ENCODE peak calls at places on chromosomes 5 and 9, in eight cellular contexts. C is stomach, G is suprapubic skin, Z is sigmoid colon, Q is K562, T is GM12878, H is transverse colon, X is H1. N is an unnamed sample.

GRCh38 chr9:120735415-120736126 is 21.3 kb upstream of the MEGF9 start:
- DNase-seq in C (peak; percentile 44), G (no peak), Z (no peak), Q (no peak), X (no peak), H (no peak), T (no peak), N (no peak)

GRCh38 chr9:134566196-134566822 is 75.3 kb upstream of the COL5A1 start:
- DNase-seq in G (peak; percentile 62), Z (peak; percentile 37), T (no peak), H (no peak), X (no peak), Q (no peak), C (no peak), N (peak; percentile 3)

GRCh38 chr5:25107878-25108277 is 463.1 kb upstream of the CDH10 start:
- DNase-seq in X (no peak), C (no peak), Z (no peak), T (no peak), H (no peak), Q (no peak), G (no peak), N (no peak)

GRCh38 chr5:79133121-79133656 is 21.6 kb downstream of the BHMT start:
- DNase-seq in H (no peak), C (no peak), Q (peak; percentile 15), Z (no peak), X (no peak), T (no peak), G (no peak), N (no peak)

GRCh38 chr9:106956971-106957370 is 94.0 kb downstream of the ZNF462 start:
- DNase-seq in Z (no peak), C (no peak), G (no peak), Q (no peak), X (no peak), T (no peak), H (no peak), N (no peak)

GRCh38 chr9:4106081-4106491 is 193.8 kb downstream of the GLIS3 start:
- DNase-seq in G (no peak), T (no peak), Z (no peak), H (peak; percentile 60), Q (no peak), C (no peak), X (no peak), N (no peak)

GRCh38 chr9:2132484-2133082 is 117.4 kb downstream of the SMARCA2 start:
- DNase-seq in C (no peak), G (no peak), H (no peak), Q (peak; percentile 6), X (no peak), T (no peak), Z (no peak), N (no peak)

GRCh38 chr5:40605295-40605958 is 74.3 kb upstream of the PTGER4 start:
- DNase-seq in T (no peak), H (no peak), C (no peak), G (no peak), Z (no peak), Q (no peak), X (no peak), N (no peak)

GRCh38 chr5:150066901-150067396 is 19.4 kb downstream of the CSF1R start:
- DNase-seq in Z (peak; percentile 17), G (no peak), H (no peak), X (no peak), T (no peak), Q (no peak), C (no peak), N (no peak)

GRCh38 chr5:8081179-8081578 is 212.2 kb downstream of the MTRR start:
- DNase-seq in G (no peak), Z (no peak), Q (no peak), H (no peak), C (no peak), X (no peak), T (no peak), N (no peak)

GRCh38 chr9:75616841-75617566 is 273.5 kb upstream of the PCSK5 start:
- DNase-seq in X (no peak), G (no peak), Q (no peak), Z (no peak), T (no peak), C (no peak), H (no peak), N (no peak)

GRCh38 chr5:175120412-175120811 is 323.6 kb downstream of the DRD1 start:
- DNase-seq in X (no peak), T (no peak), G (no peak), Z (no peak), C (no peak), Q (no peak), H (no peak), N (no peak)

GRCh38 chr9:130100681-130101080 is 47.0 kb downstream of the GPR107 start:
- DNase-seq in G (no peak), Z (peak; percentile 47), T (no peak), C (no peak), Q (no peak), X (no peak), H (no peak), N (no peak)
- H3K36me3 ChIP-seq in G (peaks cover 78% of the 10 kb centered on the region), Z (peaks cover 8% of the 10 kb centered on the region), T (peaks cover 23% of the 10 kb centered on the region), C (peaks cover 45% of the 10 kb centered on the region), Q (peaks cover 74% of the 10 kb centered on the region), X (peaks cover 4% of the 10 kb centered on the region), H (no peaks in the 10 kb centered on the region), N (no peaks in the 10 kb centered on the region)

GRCh38 chr5:95720094-95720793 is 10.9 kb upstream of the RHOBTB3 start:
- DNase-seq in Z (no peak), H (no peak), G (no peak), Q (no peak), T (no peak), C (no peak), X (no peak), N (no peak)

GRCh38 chr5:95725071-95725820 is 5.9 kb upstream of the RHOBTB3 start:
- DNase-seq in G (no peak), H (no peak), Z (no peak), T (no peak), C (no peak), Q (no peak), X (no peak), N (no peak)

GRCh38 chr5:95725937-95726810 is 5.0 kb upstream of the RHOBTB3 start:
- DNase-seq in Q (no peak), C (no peak), Z (no peak), X (no peak), T (no peak), H (no peak), G (no peak), N (no peak)

GRCh38 chr5:95726811-95727763 is 4.0 kb upstream of the RHOBTB3 start:
- DNase-seq in T (no peak), C (no peak), H (no peak), Z (no peak), X (no peak), Q (no peak), G (no peak), N (no peak)

DNA sequence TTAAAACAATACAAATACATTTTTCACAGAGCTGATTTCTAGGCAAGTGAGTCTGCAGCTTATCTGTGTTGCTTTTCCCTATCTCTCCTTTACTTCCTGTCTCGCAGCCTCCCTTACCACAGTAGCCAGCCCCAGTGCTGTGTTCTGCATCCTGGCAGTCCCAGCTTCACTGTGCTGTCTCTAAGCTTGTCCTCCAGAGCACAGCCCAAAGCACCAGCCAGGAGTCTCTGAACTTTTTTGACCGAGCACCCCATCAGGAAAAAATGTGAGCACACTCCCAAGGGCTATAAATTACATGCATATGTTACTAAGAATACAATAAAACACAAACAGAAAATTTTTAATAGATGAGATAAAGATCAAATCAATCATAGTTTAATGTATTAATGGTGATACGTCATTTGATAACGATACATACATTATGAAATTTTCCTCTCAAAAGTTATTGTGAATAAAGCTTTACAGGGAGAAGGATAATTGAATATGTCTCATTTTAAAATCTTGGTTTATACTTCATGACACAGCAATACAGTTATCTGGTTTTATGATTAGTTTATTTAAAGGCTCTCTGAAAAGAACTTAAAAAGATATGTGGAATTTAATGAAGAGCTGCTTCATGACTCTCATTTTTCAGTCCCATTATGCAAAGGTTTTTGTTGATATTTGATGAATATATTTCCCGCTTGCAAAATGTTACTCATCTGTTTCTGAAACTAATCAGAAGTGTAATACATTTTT is 7.3 kb upstream of the RHOBTB3 start:
- DNase-seq in Z (no peak), G (no peak), H (no peak), C (peak; percentile 41), T (no peak), X (no peak), Q (peak; percentile 47), N (no peak)
- H3K4me1 ChIP-seq in Z (peaks cover 69% of the 10 kb centered on the region), G (peaks cover 24% of the 10 kb centered on the region), H (peaks cover 12% of the 10 kb centered on the region), C (no peaks in the 10 kb centered on the region), T (peaks cover 20% of the 10 kb centered on the region), X (peaks cover 11% of the 10 kb centered on the region), Q (peaks cover 73% of the 10 kb centered on the region), N (peaks cover 22% of the 10 kb centered on the region)

GRCh38 chr5:142478116-142478515 is 153.3 kb upstream of the SPRY4 start:
- DNase-seq in H (no peak), T (no peak), X (no peak), G (no peak), C (no peak), Z (no peak), Q (no peak), N (no peak)

GRCh38 chr5:142473038-142473437 is 148.2 kb upstream of the SPRY4 start:
- DNase-seq in H (no peak), T (no peak), Z (no peak), G (no peak), C (no peak), Q (no peak), X (no peak), N (no peak)

GRCh38 chr5:142472306-142472951 is 147.6 kb upstream of the SPRY4 start:
- DNase-seq in T (no peak), X (no peak), Q (peak; percentile 49), G (no peak), Z (no peak), C (no peak), H (no peak), N (no peak)

GRCh38 chr5:142475102-142475501 is 150.3 kb upstream of the SPRY4 start:
- DNase-seq in X (peak; percentile 64), G (no peak), C (no peak), Z (no peak), H (no peak), T (no peak), Q (no peak), N (no peak)

GRCh38 chr5:142474426-142474825 is 149.6 kb upstream of the SPRY4 start:
- DNase-seq in Z (no peak), X (no peak), G (no peak), Q (no peak), C (no peak), T (no peak), H (no peak), N (no peak)
- TF ChIP-seq EP300 in Z (no peak), X (no peak), G (no peak), Q (no peak), C (no peak), T (no peak), H (no peak), N (no peak)

GRCh38 chr5:75355236-75355635 is 18.2 kb downstream of the HMGCR start:
- DNase-seq in C (no peak), T (no peak), Q (no peak), H (no peak), Z (no peak), X (no peak), G (no peak), N (no peak)

GRCh38 chr5:75351058-75351926 is 14.3 kb downstream of the HMGCR start:
- DNase-seq in G (no peak), C (no peak), H (no peak), Q (no peak), T (no peak), Z (no peak), X (no peak), N (no peak)

GRCh38 chr5:75348241-75348640 is 11.2 kb downstream of the HMGCR start:
- DNase-seq in H (no peak), G (no peak), Q (no peak), X (no peak), C (no peak), T (no peak), Z (no peak), N (no peak)

GRCh38 chr5:75349663-75350062 is 12.6 kb downstream of the HMGCR start:
- DNase-seq in Q (no peak), C (no peak), X (no peak), T (no peak), H (no peak), G (no peak), Z (no peak), N (no peak)
- H3K36me3 ChIP-seq in Q (peaks cover 93% of the 10 kb centered on the region), C (peaks cover 41% of the 10 kb centered on the region), X (peaks cover 50% of the 10 kb centered on the region), T (peaks cover 3% of the 10 kb centered on the region), H (no peaks in the 10 kb centered on the region), G (peaks cover 79% of the 10 kb centered on the region), Z (no peaks in the 10 kb centered on the region), N (no peaks in the 10 kb centered on the region)

N was measured in ovary.